ENCODE peak calls at places on chromosomes 4 and X, in eight cellular contexts. One of them, this sample, is unnamed.

GRCh38 chr4:150237110-150237852 is 159.0 kb downstream of the DCLK2 start:
- DNase-seq in tibial artery: no peak
- DNase-seq in IMR-90: peak; percentile 98
- DNase-seq in lung: no peak
- DNase-seq in SJSA1: peak; percentile 92
- DNase-seq in uterus: no peak
- DNase-seq in OCI-LY7: no peak
- DNase-seq in neural progenitor cell: no peak
- DNase-seq in this sample: no peak

GRCh38 chr4:179755322-179755721 is 2313.1 kb upstream of the AGA start:
- DNase-seq in SJSA1: no peak
- DNase-seq in lung: no peak
- DNase-seq in uterus: no peak
- DNase-seq in OCI-LY7: no peak
- DNase-seq in tibial artery: no peak
- DNase-seq in neural progenitor cell: no peak
- DNase-seq in IMR-90: no peak
- DNase-seq in this sample: no peak

GRCh38 chr4:124304936-124305335 is 407.6 kb downstream of the ANKRD50 start:
- DNase-seq in SJSA1: no peak
- DNase-seq in IMR-90: no peak
- DNase-seq in neural progenitor cell: no peak
- DNase-seq in tibial artery: peak; percentile 32
- DNase-seq in lung: no peak
- DNase-seq in OCI-LY7: no peak
- DNase-seq in uterus: no peak
- DNase-seq in this sample: no peak

GRCh38 chr4:62449538-62449937 is 1249.4 kb downstream of the ADGRL3 start:
- DNase-seq in neural progenitor cell: peak; percentile 5
- DNase-seq in SJSA1: no peak
- DNase-seq in OCI-LY7: no peak
- DNase-seq in lung: no peak
- DNase-seq in tibial artery: no peak
- DNase-seq in IMR-90: no peak
- DNase-seq in uterus: no peak
- DNase-seq in this sample: no peak

GRCh38 chrX:116317409-116317808 is 119.0 kb upstream of the SLC6A14 start:
- DNase-seq in SJSA1: peak; percentile 19
- DNase-seq in lung: peak; percentile 56
- DNase-seq in neural progenitor cell: peak; percentile 35
- DNase-seq in IMR-90: no peak
- DNase-seq in uterus: no peak
- DNase-seq in OCI-LY7: no peak
- DNase-seq in tibial artery: no peak
- DNase-seq in this sample: peak; percentile 7

GRCh38 chrX:63784902-63785692 is at the start of gene ARHGEF9:
- DNase-seq in IMR-90: no peak
- DNase-seq in neural progenitor cell: peak; percentile 73
- DNase-seq in SJSA1: peak; percentile 3
- DNase-seq in lung: no peak
- DNase-seq in tibial artery: peak; percentile 18
- DNase-seq in uterus: peak; percentile 20
- DNase-seq in OCI-LY7: no peak
- DNase-seq in this sample: peak; percentile 43

GRCh38 chrX:73922856-73923429 is 359.9 kb downstream of the CHIC1 start:
- DNase-seq in lung: no peak
- DNase-seq in tibial artery: no peak
- DNase-seq in SJSA1: no peak
- DNase-seq in OCI-LY7: no peak
- DNase-seq in uterus: no peak
- DNase-seq in neural progenitor cell: no peak
- DNase-seq in IMR-90: peak; percentile 26
- DNase-seq in this sample: no peak

GRCh38 chr4:102354671-102355454 is 9.6 kb upstream of the SLC39A8 start:
- DNase-seq in SJSA1: no peak
- DNase-seq in tibial artery: no peak
- DNase-seq in lung: no peak
- DNase-seq in neural progenitor cell: no peak
- DNase-seq in IMR-90: no peak
- DNase-seq in OCI-LY7: no peak
- DNase-seq in uterus: no peak
- DNase-seq in this sample: no peak

GRCh38 chr4:137819964-137820383 is 287.7 kb upstream of the PCDH18 start:
- DNase-seq in uterus: no peak
- DNase-seq in lung: no peak
- DNase-seq in tibial artery: no peak
- DNase-seq in neural progenitor cell: peak; percentile 72
- DNase-seq in SJSA1: peak; percentile 25
- DNase-seq in IMR-90: peak; percentile 65
- DNase-seq in OCI-LY7: peak; percentile 54
- DNase-seq in this sample: peak; percentile 50

GRCh38 chr4:37482236-37482635 is 203.9 kb downstream of the RELL1 start:
- DNase-seq in tibial artery: no peak
- DNase-seq in SJSA1: no peak
- DNase-seq in IMR-90: no peak
- DNase-seq in uterus: no peak
- DNase-seq in lung: no peak
- DNase-seq in OCI-LY7: no peak
- DNase-seq in neural progenitor cell: no peak
- DNase-seq in this sample: no peak

GRCh38 chr4:8583655-8584025 is 3.4 kb downstream of the GPR78 start:
- DNase-seq in lung: no peak
- DNase-seq in OCI-LY7: no peak
- DNase-seq in uterus: no peak
- DNase-seq in IMR-90: no peak
- DNase-seq in tibial artery: no peak
- DNase-seq in SJSA1: no peak
- DNase-seq in neural progenitor cell: no peak
- DNase-seq in this sample: no peak

GRCh38 chrX:150212672-150213480 is 150.2 kb upstream of the MAMLD1 start:
- DNase-seq in lung: no peak
- DNase-seq in tibial artery: no peak
- DNase-seq in SJSA1: no peak
- DNase-seq in OCI-LY7: no peak
- DNase-seq in uterus: no peak
- DNase-seq in neural progenitor cell: peak; percentile 34
- DNase-seq in IMR-90: peak; percentile 52
- DNase-seq in this sample: no peak

GRCh38 chr4:51884606-51885005 is 41.7 kb downstream of the DCUN1D4 start:
- DNase-seq in IMR-90: no peak
- DNase-seq in uterus: no peak
- DNase-seq in lung: no peak
- DNase-seq in SJSA1: no peak
- DNase-seq in neural progenitor cell: peak; percentile 60
- DNase-seq in OCI-LY7: no peak
- DNase-seq in tibial artery: no peak
- DNase-seq in this sample: no peak

GRCh38 chrX:153816821-153817220 is 13.5 kb downstream of the PDZD4 start:
- DNase-seq in OCI-LY7: no peak
- DNase-seq in SJSA1: no peak
- DNase-seq in lung: no peak
- DNase-seq in tibial artery: no peak
- DNase-seq in neural progenitor cell: no peak
- DNase-seq in IMR-90: no peak
- DNase-seq in uterus: no peak
- DNase-seq in this sample: no peak

GRCh38 chrX:12956704-12957541 is 18.0 kb upstream of the TMSB4X start:
- DNase-seq in SJSA1: peak; percentile 59
- DNase-seq in OCI-LY7: peak; percentile 92
- DNase-seq in uterus: no peak
- DNase-seq in tibial artery: no peak
- DNase-seq in IMR-90: peak; percentile 63
- DNase-seq in neural progenitor cell: no peak
- DNase-seq in lung: no peak
- DNase-seq in this sample: no peak

GRCh38 chrX:131985526-131986049 is 37.5 kb upstream of the STK26 start:
- DNase-seq in OCI-LY7: no peak
- DNase-seq in uterus: no peak
- DNase-seq in neural progenitor cell: peak; percentile 28
- DNase-seq in SJSA1: no peak
- DNase-seq in IMR-90: no peak
- DNase-seq in tibial artery: no peak
- DNase-seq in lung: no peak
- DNase-seq in this sample: no peak

GRCh38 chr4:71816676-71817303 is 32.9 kb upstream of the GC start:
- DNase-seq in OCI-LY7: no peak
- DNase-seq in tibial artery: no peak
- DNase-seq in IMR-90: no peak
- DNase-seq in uterus: no peak
- DNase-seq in lung: no peak
- DNase-seq in SJSA1: no peak
- DNase-seq in neural progenitor cell: no peak
- DNase-seq in this sample: no peak

GRCh38 chr4:54683616-54684346 is 26.0 kb downstream of the KIT start:
- DNase-seq in tibial artery: no peak
- DNase-seq in IMR-90: no peak
- DNase-seq in uterus: no peak
- DNase-seq in lung: no peak
- DNase-seq in OCI-LY7: peak; percentile 37
- DNase-seq in neural progenitor cell: peak; percentile 23
- DNase-seq in SJSA1: no peak
- DNase-seq in this sample: peak; percentile 23

GRCh38 chrX:35682481-35682880 is 115.7 kb upstream of the MAGEB16 start:
- DNase-seq in SJSA1: no peak
- DNase-seq in lung: no peak
- DNase-seq in IMR-90: no peak
- DNase-seq in uterus: no peak
- DNase-seq in tibial artery: no peak
- DNase-seq in OCI-LY7: no peak
- DNase-seq in neural progenitor cell: no peak
- DNase-seq in this sample: no peak

GRCh38 chr4:74364649-74365491 is at the start of gene EREG:
- DNase-seq in tibial artery: peak; percentile 24
- DNase-seq in OCI-LY7: no peak
- DNase-seq in lung: no peak
- DNase-seq in SJSA1: no peak
- DNase-seq in uterus: peak; percentile 13
- DNase-seq in neural progenitor cell: peak; percentile 70
- DNase-seq in IMR-90: peak; percentile 62
- DNase-seq in this sample: no peak

GRCh38 chrX:108250654-108251579 is 159.3 kb downstream of the ATG4A start:
- DNase-seq in lung: no peak
- DNase-seq in uterus: peak; percentile 16
- DNase-seq in neural progenitor cell: peak; percentile 76
- DNase-seq in SJSA1: no peak
- DNase-seq in tibial artery: no peak
- DNase-seq in IMR-90: no peak
- DNase-seq in OCI-LY7: no peak
- DNase-seq in this sample: no peak

GRCh38 chr4:138189212-138189611 is 52.9 kb downstream of the SLC7A11 start:
- DNase-seq in lung: no peak
- DNase-seq in tibial artery: no peak
- DNase-seq in IMR-90: no peak
- DNase-seq in SJSA1: no peak
- DNase-seq in OCI-LY7: peak; percentile 24
- DNase-seq in uterus: no peak
- DNase-seq in neural progenitor cell: no peak
- DNase-seq in this sample: no peak

GRCh38 chr4:139460565-139460964 is 6.6 kb downstream of the RAB33B start:
- DNase-seq in neural progenitor cell: no peak
- DNase-seq in uterus: no peak
- DNase-seq in SJSA1: no peak
- DNase-seq in IMR-90: no peak
- DNase-seq in lung: no peak
- DNase-seq in OCI-LY7: no peak
- DNase-seq in tibial artery: no peak
- DNase-seq in this sample: no peak
- H3K27ac ChIP-seq in neural progenitor cell: no peak overlapping the region
- H3K27ac ChIP-seq in uterus: no peak overlapping the region
- H3K27ac ChIP-seq in SJSA1: no peak overlapping the region
- H3K27ac ChIP-seq in IMR-90: no peak overlapping the region
- H3K27ac ChIP-seq in lung: no peak overlapping the region
- H3K27ac ChIP-seq in OCI-LY7: no peak overlapping the region
- H3K27ac ChIP-seq in tibial artery: no peak overlapping the region
- H3K27ac ChIP-seq in this sample: no peak overlapping the region

GRCh38 chr4:99315839-99316238 is 5.4 kb downstream of the ADH1B start:
- DNase-seq in OCI-LY7: no peak
- DNase-seq in IMR-90: no peak
- DNase-seq in neural progenitor cell: no peak
- DNase-seq in uterus: no peak
- DNase-seq in tibial artery: no peak
- DNase-seq in SJSA1: no peak
- DNase-seq in lung: no peak
- DNase-seq in this sample: no peak
- H3K4me3 ChIP-seq in OCI-LY7: no peak overlapping the region
- H3K4me3 ChIP-seq in IMR-90: no peak overlapping the region
- H3K4me3 ChIP-seq in neural progenitor cell: no peak overlapping the region
- H3K4me3 ChIP-seq in uterus: no peak overlapping the region
- H3K4me3 ChIP-seq in tibial artery: peak overlapping the region; percentile 7
- H3K4me3 ChIP-seq in SJSA1: no peak overlapping the region
- H3K4me3 ChIP-seq in lung: no peak overlapping the region
- H3K4me3 ChIP-seq in this sample: no peak overlapping the region

DNA sequence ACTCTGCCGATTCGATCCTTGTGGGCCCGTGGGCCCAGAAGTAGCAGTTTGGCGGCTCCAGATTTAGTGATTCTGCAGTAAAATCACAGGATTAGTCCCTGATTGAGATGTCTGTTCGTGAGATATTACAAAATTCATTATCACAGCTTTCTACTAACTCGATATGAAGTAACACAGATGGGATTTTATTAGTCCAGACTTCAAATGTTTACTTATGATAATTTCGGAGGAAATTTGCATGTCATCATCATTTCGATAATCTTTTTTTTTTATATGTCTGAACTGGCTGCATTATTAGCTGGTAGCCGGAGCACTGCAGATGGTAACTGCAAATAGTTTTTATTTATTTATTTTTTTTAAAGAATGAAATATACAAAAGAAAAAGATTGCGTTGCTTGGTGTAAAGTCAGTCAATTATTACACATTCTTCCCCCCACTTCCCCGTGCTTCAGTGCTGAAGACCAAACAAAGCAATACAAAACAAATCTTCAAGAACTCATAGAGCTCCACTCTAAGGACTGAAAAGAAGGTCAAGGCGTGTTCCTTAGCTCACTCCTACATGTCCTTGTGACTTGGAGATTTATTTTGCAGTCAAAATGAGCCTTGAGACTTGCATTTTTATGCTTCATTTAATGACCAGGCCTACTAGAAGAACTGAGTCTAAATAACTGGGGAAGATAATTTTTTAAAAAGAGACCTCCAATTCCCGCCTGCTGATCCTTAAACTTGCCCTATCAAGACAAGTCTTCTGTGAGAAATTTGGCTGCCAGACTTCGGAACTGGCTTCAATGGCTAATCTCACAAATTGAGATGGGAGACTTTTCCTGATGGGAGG is 11.7 kb upstream of the PITX2 start:
- DNase-seq in lung: no peak
- DNase-seq in SJSA1: peak; percentile 5
- DNase-seq in IMR-90: no peak
- DNase-seq in OCI-LY7: no peak
- DNase-seq in neural progenitor cell: no peak
- DNase-seq in uterus: no peak
- DNase-seq in tibial artery: no peak
- DNase-seq in this sample: no peak
- H3K9me3 ChIP-seq in lung: peaks cover 28% of the 10 kb centered on the region
- H3K9me3 ChIP-seq in SJSA1: no peaks in the 10 kb centered on the region
- H3K9me3 ChIP-seq in IMR-90: peaks cover 4% of the 10 kb centered on the region
- H3K9me3 ChIP-seq in OCI-LY7: no peaks in the 10 kb centered on the region
- H3K9me3 ChIP-seq in neural progenitor cell: no peaks in the 10 kb centered on the region
- H3K9me3 ChIP-seq in uterus: no peaks in the 10 kb centered on the region
- H3K9me3 ChIP-seq in tibial artery: no peaks in the 10 kb centered on the region
- H3K9me3 ChIP-seq in this sample: peaks cover 45% of the 10 kb centered on the region

GRCh38 chr4:73224886-73225285 is 33.7 kb downstream of the ANKRD17 start:
- DNase-seq in lung: no peak
- DNase-seq in IMR-90: no peak
- DNase-seq in tibial artery: no peak
- DNase-seq in uterus: no peak
- DNase-seq in OCI-LY7: no peak
- DNase-seq in neural progenitor cell: no peak
- DNase-seq in SJSA1: no peak
- DNase-seq in this sample: no peak
- H3K27ac ChIP-seq in lung: no peak overlapping the region
- H3K27ac ChIP-seq in IMR-90: no peak overlapping the region
- H3K27ac ChIP-seq in tibial artery: no peak overlapping the region
- H3K27ac ChIP-seq in uterus: no peak overlapping the region
- H3K27ac ChIP-seq in OCI-LY7: peak overlapping the region; percentile 3
- H3K27ac ChIP-seq in neural progenitor cell: peak overlapping the region; percentile 56
- H3K27ac ChIP-seq in SJSA1: no peak overlapping the region
- H3K27ac ChIP-seq in this sample: no peak overlapping the region

This sample was measured in WERI-Rb-1.